ENCODE peak calls at places on chromosomes 2 and 18, in seven cellular contexts. One of them, this sample, is unnamed.
A peak's percentile ranks its signal among the peaks of the same experiment; 100 is the strongest.

GRCh38 chr2:165114345-165114943 is 89.4 kb downstream of the SCN3A start:
- DNase-seq in transverse colon: no peak
- DNase-seq in CD8-positive, alpha-beta memory T cell: no peak
- DNase-seq in sigmoid colon: no peak
- DNase-seq in neural progenitor cell: no peak
- DNase-seq in esophagus squamous epithelium: no peak
- DNase-seq in CD8-positive, alpha-beta T cell: no peak
- DNase-seq in this sample: no peak

GRCh38 chr2:1748741-1749488 is 4.6 kb upstream of the PXDN start:
- DNase-seq in transverse colon: no peak
- DNase-seq in CD8-positive, alpha-beta memory T cell: no peak
- DNase-seq in sigmoid colon: no peak
- DNase-seq in neural progenitor cell: no peak
- DNase-seq in esophagus squamous epithelium: no peak
- DNase-seq in CD8-positive, alpha-beta T cell: no peak
- DNase-seq in this sample: no peak

GRCh38 chr2:98507940-98508689 is 63.5 kb downstream of the INPP4A start:
- DNase-seq in transverse colon: peak; percentile 64
- DNase-seq in CD8-positive, alpha-beta memory T cell: no peak
- DNase-seq in sigmoid colon: peak; percentile 80
- DNase-seq in neural progenitor cell: no peak
- DNase-seq in esophagus squamous epithelium: no peak
- DNase-seq in CD8-positive, alpha-beta T cell: no peak
- DNase-seq in this sample: no peak

GRCh38 chr18:12750076-12750707 is 47.4 kb downstream of the PSMG2 start:
- DNase-seq in transverse colon: peak; percentile 40
- DNase-seq in CD8-positive, alpha-beta memory T cell: peak; percentile 28
- DNase-seq in sigmoid colon: no peak
- DNase-seq in neural progenitor cell: no peak
- DNase-seq in esophagus squamous epithelium: no peak
- DNase-seq in CD8-positive, alpha-beta T cell: no peak
- DNase-seq in this sample: no peak

GRCh38 chr2:38158361-38159128 is 82.6 kb upstream of the CYP1B1 start:
- DNase-seq in transverse colon: no peak
- DNase-seq in CD8-positive, alpha-beta memory T cell: no peak
- DNase-seq in sigmoid colon: no peak
- DNase-seq in neural progenitor cell: no peak
- DNase-seq in esophagus squamous epithelium: no peak
- DNase-seq in CD8-positive, alpha-beta T cell: no peak
- DNase-seq in this sample: no peak

GRCh38 chr2:8571286-8571791 is 110.5 kb upstream of the ID2 start:
- DNase-seq in transverse colon: no peak
- DNase-seq in CD8-positive, alpha-beta memory T cell: no peak
- DNase-seq in sigmoid colon: no peak
- DNase-seq in neural progenitor cell: no peak
- DNase-seq in esophagus squamous epithelium: no peak
- DNase-seq in CD8-positive, alpha-beta T cell: no peak
- DNase-seq in this sample: no peak

GRCh38 chr2:163774862-163775261 is 39.1 kb upstream of the FIGN start:
- DNase-seq in transverse colon: no peak
- DNase-seq in CD8-positive, alpha-beta memory T cell: no peak
- DNase-seq in sigmoid colon: no peak
- DNase-seq in neural progenitor cell: no peak
- DNase-seq in esophagus squamous epithelium: no peak
- DNase-seq in CD8-positive, alpha-beta T cell: no peak
- DNase-seq in this sample: no peak

GRCh38 chr2:216004408-216005283 is 8.7 kb downstream of the MREG start:
- DNase-seq in transverse colon: no peak
- DNase-seq in CD8-positive, alpha-beta memory T cell: no peak
- DNase-seq in sigmoid colon: no peak
- DNase-seq in neural progenitor cell: no peak
- DNase-seq in esophagus squamous epithelium: no peak
- DNase-seq in CD8-positive, alpha-beta T cell: no peak
- DNase-seq in this sample: no peak

GRCh38 chr2:111054791-111055627 is 65.7 kb upstream of the BCL2L11 start:
- DNase-seq in transverse colon: no peak
- DNase-seq in CD8-positive, alpha-beta memory T cell: no peak
- DNase-seq in sigmoid colon: no peak
- DNase-seq in neural progenitor cell: peak; percentile 76
- DNase-seq in esophagus squamous epithelium: no peak
- DNase-seq in CD8-positive, alpha-beta T cell: no peak
- DNase-seq in this sample: peak; percentile 58

GRCh38 chr2:177525351-177525750 is 132.8 kb downstream of the AGPS start:
- DNase-seq in transverse colon: no peak
- DNase-seq in CD8-positive, alpha-beta memory T cell: no peak
- DNase-seq in sigmoid colon: no peak
- DNase-seq in neural progenitor cell: no peak
- DNase-seq in esophagus squamous epithelium: no peak
- DNase-seq in CD8-positive, alpha-beta T cell: no peak
- DNase-seq in this sample: no peak

GRCh38 chr2:36371070-36371962 is 15.7 kb downstream of the CRIM1 start:
- DNase-seq in transverse colon: peak; percentile 33
- DNase-seq in CD8-positive, alpha-beta memory T cell: no peak
- DNase-seq in sigmoid colon: no peak
- DNase-seq in neural progenitor cell: no peak
- DNase-seq in esophagus squamous epithelium: no peak
- DNase-seq in CD8-positive, alpha-beta T cell: no peak
- DNase-seq in this sample: no peak

GRCh38 chr2:101842471-101842870 is 145.0 kb downstream of the MAP4K4 start:
- DNase-seq in transverse colon: no peak
- DNase-seq in CD8-positive, alpha-beta memory T cell: no peak
- DNase-seq in sigmoid colon: no peak
- DNase-seq in neural progenitor cell: no peak
- DNase-seq in esophagus squamous epithelium: no peak
- DNase-seq in CD8-positive, alpha-beta T cell: no peak
- DNase-seq in this sample: no peak

GRCh38 chr2:238908960-238909951 is 61.4 kb downstream of the TWIST2 start:
- DNase-seq in transverse colon: no peak
- DNase-seq in CD8-positive, alpha-beta memory T cell: no peak
- DNase-seq in sigmoid colon: peak; percentile 73
- DNase-seq in neural progenitor cell: peak; percentile 49
- DNase-seq in esophagus squamous epithelium: no peak
- DNase-seq in CD8-positive, alpha-beta T cell: no peak
- DNase-seq in this sample: no peak

GRCh38 chr2:126912201-126912600 is 13.5 kb downstream of the TEX51 start:
- DNase-seq in transverse colon: no peak
- DNase-seq in CD8-positive, alpha-beta memory T cell: no peak
- DNase-seq in sigmoid colon: no peak
- DNase-seq in neural progenitor cell: no peak
- DNase-seq in esophagus squamous epithelium: no peak
- DNase-seq in CD8-positive, alpha-beta T cell: no peak
- DNase-seq in this sample: no peak

GRCh38 chr2:212959469-212960117 is 191.8 kb downstream of the IKZF2 start:
- DNase-seq in transverse colon: no peak
- DNase-seq in CD8-positive, alpha-beta memory T cell: no peak
- DNase-seq in sigmoid colon: no peak
- DNase-seq in neural progenitor cell: no peak
- DNase-seq in esophagus squamous epithelium: no peak
- DNase-seq in CD8-positive, alpha-beta T cell: no peak
- DNase-seq in this sample: no peak

GRCh38 chr2:235005603-235006259 is 53.9 kb downstream of the SH3BP4 start:
- DNase-seq in transverse colon: peak; percentile 66
- DNase-seq in CD8-positive, alpha-beta memory T cell: no peak
- DNase-seq in sigmoid colon: no peak
- DNase-seq in neural progenitor cell: peak; percentile 88
- DNase-seq in esophagus squamous epithelium: no peak
- DNase-seq in CD8-positive, alpha-beta T cell: no peak
- DNase-seq in this sample: peak; percentile 65

GRCh38 chr18:77133051-77133919 is 702 bp upstream of the MBP start:
- DNase-seq in transverse colon: peak; percentile 55
- DNase-seq in CD8-positive, alpha-beta memory T cell: no peak
- DNase-seq in sigmoid colon: peak; percentile 84
- DNase-seq in neural progenitor cell: peak; percentile 52
- DNase-seq in esophagus squamous epithelium: no peak
- DNase-seq in CD8-positive, alpha-beta T cell: no peak
- DNase-seq in this sample: no peak

GRCh38 chr2:172248381-172249173 is 145.9 kb upstream of the DLX2 start:
- DNase-seq in transverse colon: no peak
- DNase-seq in CD8-positive, alpha-beta memory T cell: no peak
- DNase-seq in sigmoid colon: no peak
- DNase-seq in neural progenitor cell: peak; percentile 30
- DNase-seq in esophagus squamous epithelium: no peak
- DNase-seq in CD8-positive, alpha-beta T cell: no peak
- DNase-seq in this sample: no peak

GRCh38 chr2:230410861-230411464 is 5.0 kb upstream of the SP100 start:
- DNase-seq in transverse colon: no peak
- DNase-seq in CD8-positive, alpha-beta memory T cell: peak; percentile 28
- DNase-seq in sigmoid colon: no peak
- DNase-seq in neural progenitor cell: no peak
- DNase-seq in esophagus squamous epithelium: no peak
- DNase-seq in CD8-positive, alpha-beta T cell: peak; percentile 25
- DNase-seq in this sample: no peak

GRCh38 chr2:64214281-64215115 is 70.3 kb upstream of the PELI1 start:
- DNase-seq in transverse colon: peak; percentile 40
- DNase-seq in CD8-positive, alpha-beta memory T cell: peak; percentile 18
- DNase-seq in sigmoid colon: no peak
- DNase-seq in neural progenitor cell: no peak
- DNase-seq in esophagus squamous epithelium: no peak
- DNase-seq in CD8-positive, alpha-beta T cell: peak; percentile 49
- DNase-seq in this sample: no peak

GRCh38 chr18:13454363-13455150 is 236.0 kb downstream of the LDLRAD4 start:
- DNase-seq in transverse colon: no peak
- DNase-seq in CD8-positive, alpha-beta memory T cell: no peak
- DNase-seq in sigmoid colon: no peak
- DNase-seq in neural progenitor cell: no peak
- DNase-seq in esophagus squamous epithelium: no peak
- DNase-seq in CD8-positive, alpha-beta T cell: no peak
- DNase-seq in this sample: no peak

GRCh38 chr2:238239552-238239871 is 326 bp downstream of the HES6 start:
- DNase-seq in transverse colon: peak; percentile 29
- DNase-seq in CD8-positive, alpha-beta memory T cell: no peak
- DNase-seq in sigmoid colon: peak; percentile 70
- DNase-seq in neural progenitor cell: peak; percentile 71
- DNase-seq in esophagus squamous epithelium: no peak
- DNase-seq in CD8-positive, alpha-beta T cell: peak; percentile 47
- DNase-seq in this sample: no peak

GRCh38 chr2:179543361-179543901 is 278.8 kb upstream of the SESTD1 start:
- DNase-seq in transverse colon: no peak
- DNase-seq in CD8-positive, alpha-beta memory T cell: no peak
- DNase-seq in sigmoid colon: no peak
- DNase-seq in neural progenitor cell: peak; percentile 77
- DNase-seq in esophagus squamous epithelium: no peak
- DNase-seq in CD8-positive, alpha-beta T cell: no peak
- DNase-seq in this sample: peak; percentile 47

GRCh38 chr2:220353897-220354296 is 726.5 kb downstream of the SLC4A3 start:
- DNase-seq in transverse colon: no peak
- DNase-seq in CD8-positive, alpha-beta memory T cell: no peak
- DNase-seq in sigmoid colon: no peak
- DNase-seq in neural progenitor cell: no peak
- DNase-seq in esophagus squamous epithelium: no peak
- DNase-seq in CD8-positive, alpha-beta T cell: no peak
- DNase-seq in this sample: no peak

GRCh38 chr2:152582081-152582480 is 135.2 kb downstream of the PRPF40A start:
- DNase-seq in transverse colon: no peak
- DNase-seq in CD8-positive, alpha-beta memory T cell: no peak
- DNase-seq in sigmoid colon: no peak
- DNase-seq in neural progenitor cell: no peak
- DNase-seq in esophagus squamous epithelium: no peak
- DNase-seq in CD8-positive, alpha-beta T cell: no peak
- DNase-seq in this sample: no peak

GRCh38 chr2:152581360-152581759 is 135.9 kb downstream of the PRPF40A start:
- DNase-seq in transverse colon: no peak
- DNase-seq in CD8-positive, alpha-beta memory T cell: no peak
- DNase-seq in sigmoid colon: no peak
- DNase-seq in neural progenitor cell: peak; percentile 47
- DNase-seq in esophagus squamous epithelium: no peak
- DNase-seq in CD8-positive, alpha-beta T cell: no peak
- DNase-seq in this sample: no peak

GRCh38 chr2:152584301-152584700 is 133.0 kb downstream of the PRPF40A start:
- DNase-seq in transverse colon: no peak
- DNase-seq in CD8-positive, alpha-beta memory T cell: no peak
- DNase-seq in sigmoid colon: no peak
- DNase-seq in neural progenitor cell: no peak
- DNase-seq in esophagus squamous epithelium: no peak
- DNase-seq in CD8-positive, alpha-beta T cell: no peak
- DNase-seq in this sample: no peak

GRCh38 chr2:152585830-152586484 is 131.3 kb downstream of the PRPF40A start:
- DNase-seq in transverse colon: no peak
- DNase-seq in CD8-positive, alpha-beta memory T cell: no peak
- DNase-seq in sigmoid colon: no peak
- DNase-seq in neural progenitor cell: no peak
- DNase-seq in esophagus squamous epithelium: no peak
- DNase-seq in CD8-positive, alpha-beta T cell: no peak
- DNase-seq in this sample: no peak

GRCh38 chr2:152583512-152584188 is 133.6 kb downstream of the PRPF40A start:
- DNase-seq in transverse colon: no peak
- DNase-seq in CD8-positive, alpha-beta memory T cell: no peak
- DNase-seq in sigmoid colon: no peak
- DNase-seq in neural progenitor cell: no peak
- DNase-seq in esophagus squamous epithelium: no peak
- DNase-seq in CD8-positive, alpha-beta T cell: no peak
- DNase-seq in this sample: no peak
- H3K36me3 ChIP-seq in transverse colon: no peaks in the 10 kb centered on the region
- H3K36me3 ChIP-seq in CD8-positive, alpha-beta memory T cell: no peaks in the 10 kb centered on the region
- H3K36me3 ChIP-seq in sigmoid colon: no peaks in the 10 kb centered on the region
- H3K36me3 ChIP-seq in neural progenitor cell: no peaks in the 10 kb centered on the region
- H3K36me3 ChIP-seq in esophagus squamous epithelium: no peaks in the 10 kb centered on the region
- H3K36me3 ChIP-seq in CD8-positive, alpha-beta T cell: no peaks in the 10 kb centered on the region
- H3K36me3 ChIP-seq in this sample: peaks cover 94% of the 10 kb centered on the region

GRCh38 chr2:207161724-207162123 is 4.0 kb downstream of the KLF7 start:
- DNase-seq in transverse colon: no peak
- DNase-seq in CD8-positive, alpha-beta memory T cell: no peak
- DNase-seq in sigmoid colon: no peak
- DNase-seq in neural progenitor cell: no peak
- DNase-seq in esophagus squamous epithelium: no peak
- DNase-seq in CD8-positive, alpha-beta T cell: no peak
- DNase-seq in this sample: no peak
- H3K27ac ChIP-seq in transverse colon: peak overlapping the region; percentile 100
- H3K27ac ChIP-seq in CD8-positive, alpha-beta memory T cell: no peak overlapping the region
- H3K27ac ChIP-seq in sigmoid colon: peak overlapping the region; percentile 100
- H3K27ac ChIP-seq in neural progenitor cell: no peak overlapping the region
- H3K27ac ChIP-seq in esophagus squamous epithelium: peak overlapping the region; percentile 93
- H3K27ac ChIP-seq in CD8-positive, alpha-beta T cell: no peak overlapping the region
- H3K27ac ChIP-seq in this sample: no peak overlapping the region

DNA sequence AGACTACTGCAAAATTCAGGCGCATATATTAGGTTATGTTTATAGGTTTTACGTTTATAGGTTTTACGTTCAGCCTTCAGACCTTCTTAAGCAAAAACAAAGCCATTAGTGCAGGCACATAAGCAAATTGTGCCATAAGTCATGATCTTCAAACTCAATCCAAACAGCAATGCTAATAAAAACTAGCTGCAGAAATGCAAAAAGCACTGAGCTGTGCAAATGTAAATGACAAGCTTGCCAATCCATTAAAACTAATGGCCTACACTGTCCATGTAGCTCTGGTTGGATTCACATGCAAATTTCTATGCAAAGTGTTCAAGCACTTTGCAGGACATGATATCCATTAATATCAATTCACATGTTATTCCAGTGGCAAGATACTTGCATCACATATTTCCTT is 50.9 kb downstream of the LRPPRC start:
- DNase-seq in transverse colon: no peak
- DNase-seq in CD8-positive, alpha-beta memory T cell: no peak
- DNase-seq in sigmoid colon: no peak
- DNase-seq in neural progenitor cell: no peak
- DNase-seq in esophagus squamous epithelium: no peak
- DNase-seq in CD8-positive, alpha-beta T cell: no peak
- DNase-seq in this sample: no peak
- H3K36me3 ChIP-seq in transverse colon: peaks cover 2% of the 10 kb centered on the region
- H3K36me3 ChIP-seq in CD8-positive, alpha-beta memory T cell: peaks cover 31% of the 10 kb centered on the region
- H3K36me3 ChIP-seq in sigmoid colon: peaks cover 75% of the 10 kb centered on the region
- H3K36me3 ChIP-seq in neural progenitor cell: peaks cover 51% of the 10 kb centered on the region
- H3K36me3 ChIP-seq in esophagus squamous epithelium: peaks cover 16% of the 10 kb centered on the region
- H3K36me3 ChIP-seq in CD8-positive, alpha-beta T cell: peaks cover 51% of the 10 kb centered on the region
- H3K36me3 ChIP-seq in this sample: peaks cover 100% of the 10 kb centered on the region

GRCh38 chr18:24757134-24757533 is 296.7 kb downstream of the HRH4 start:
- DNase-seq in transverse colon: no peak
- DNase-seq in CD8-positive, alpha-beta memory T cell: no peak
- DNase-seq in sigmoid colon: no peak
- DNase-seq in neural progenitor cell: no peak
- DNase-seq in esophagus squamous epithelium: no peak
- DNase-seq in CD8-positive, alpha-beta T cell: no peak
- DNase-seq in this sample: no peak

GRCh38 chr18:24754572-24754971 is 294.1 kb downstream of the HRH4 start:
- DNase-seq in transverse colon: no peak
- DNase-seq in CD8-positive, alpha-beta memory T cell: no peak
- DNase-seq in sigmoid colon: no peak
- DNase-seq in neural progenitor cell: no peak
- DNase-seq in esophagus squamous epithelium: no peak
- DNase-seq in CD8-positive, alpha-beta T cell: no peak
- DNase-seq in this sample: no peak
- H3K27ac ChIP-seq in transverse colon: no peak overlapping the region
- H3K27ac ChIP-seq in CD8-positive, alpha-beta memory T cell: no peak overlapping the region
- H3K27ac ChIP-seq in sigmoid colon: no peak overlapping the region
- H3K27ac ChIP-seq in neural progenitor cell: no peak overlapping the region
- H3K27ac ChIP-seq in esophagus squamous epithelium: no peak overlapping the region
- H3K27ac ChIP-seq in CD8-positive, alpha-beta T cell: no peak overlapping the region
- H3K27ac ChIP-seq in this sample: no peak overlapping the region

This sample was measured in neuronal stem cell.